ENCODE peak calls at places on chromosomes 4 and X, in eight cellular contexts. K is cardiac fibroblast; Q is NCI-H146; X is T-helper 2 cell; U is activated CD4-positive, CD25-positive, alpha-beta regulatory T cell; D is effector CD4-positive, alpha-beta T cell; M is stimulated activated CD8-positive, alpha-beta memory T cell treated with anti-CD3 and anti-CD28 coated beads, Interleukin-2, amount 100 ng/mL, for 48 hours; W is fibroblast of mammary gland. E is an unnamed sample.
A peak's percentile ranks its signal among the peaks of the same experiment; 100 is the strongest.

GRCh38 chr4:16843831-16844508 is 54.5 kb downstream of the LDB2 start:
- DNase-seq in Q (no peak), W (peak; percentile 90), X (no peak), U (no peak), M (no peak), D (no peak), K (peak; percentile 72), E (no peak)

GRCh38 chrX:133819546-133819945 is 165.8 kb downstream of the GPC3 start:
- DNase-seq in Q (no peak), X (no peak), W (no peak), M (no peak), D (no peak), U (no peak), K (no peak), E (no peak)

GRCh38 chrX:81301877-81302276 is 100.0 kb downstream of the SH3BGRL start:
- DNase-seq in M (no peak), K (no peak), D (no peak), X (no peak), U (no peak), Q (no peak), W (no peak), E (no peak)

GRCh38 chr4:57369446-57369845 is 259.3 kb upstream of the IGFBP7 start:
- DNase-seq in M (no peak), X (no peak), W (no peak), U (no peak), D (no peak), Q (no peak), K (no peak), E (no peak)

GRCh38 chr4:105630670-105631655 is 77.5 kb downstream of the INTS12 start:
- DNase-seq in M (no peak), X (no peak), U (no peak), K (no peak), Q (no peak), W (no peak), D (no peak), E (no peak)

GRCh38 chrX:72236841-72237240 is 2.0 kb downstream of the ERCC6L start:
- DNase-seq in W (peak; percentile 24), U (no peak), K (no peak), D (no peak), X (no peak), Q (no peak), M (no peak), E (no peak)

GRCh38 chr4:173990879-173991231 is 292.6 kb downstream of the FBXO8 start:
- DNase-seq in X (no peak), M (no peak), W (no peak), U (no peak), Q (peak; percentile 37), D (no peak), K (peak; percentile 75), E (no peak)

GRCh38 chr4:114040319-114041116 is 61.1 kb upstream of the ARSJ start:
- DNase-seq in U (no peak), X (no peak), K (no peak), W (no peak), M (no peak), Q (no peak), D (no peak), E (no peak)

GRCh38 chr4:124804584-124804983 is 92.1 kb upstream of the ANKRD50 start:
- DNase-seq in W (peak; percentile 3), M (no peak), D (no peak), K (peak; percentile 3), X (no peak), Q (no peak), U (no peak), E (no peak)

GRCh38 chr4:38889143-38889542 is 21.5 kb downstream of the FAM114A1 start:
- DNase-seq in M (no peak), X (no peak), Q (no peak), W (peak; percentile 81), D (no peak), U (no peak), K (peak; percentile 78), E (no peak)